ENCODE peak calls at places on chromosomes 1 and 21, in four cellular contexts. B is GM23338, O is sigmoid colon, Q is neural progenitor cell. E is an unnamed sample.
A peak's percentile ranks its signal among the peaks of the same experiment; 100 is the strongest.

GRCh38 chr1:156691665-156692408 is 13.5 kb downstream of the CRABP2 start:
- DNase-seq in B (peak; percentile 76), O (no peak), Q (peak; percentile 70), E (no peak)

GRCh38 chr1:154749078-154749760 is 120.9 kb downstream of the KCNN3 start:
- DNase-seq in B (peak; percentile 45), O (no peak), Q (no peak), E (peak; percentile 74)

GRCh38 chr1:920008-920407 is 3.7 kb upstream of the SAMD11 start:
- DNase-seq in B (no peak), O (no peak), Q (no peak), E (no peak)

GRCh38 chr1:58017641-58018040 is 528.9 kb downstream of the OMA1 start:
- DNase-seq in B (peak; percentile 28), O (no peak), Q (peak; percentile 15), E (no peak)

GRCh38 chr1:11804666-11805453 is 904 bp downstream of the MTHFR start:
- DNase-seq in B (peak; percentile 36), O (peak; percentile 85), Q (peak; percentile 28), E (peak; percentile 43)

GRCh38 chr1:184462170-184462569 is 75.3 kb downstream of the C1orf21 start:
- DNase-seq in B (no peak), O (no peak), Q (no peak), E (no peak)

GRCh38 chr1:10601342-10602060 is 126.8 kb downstream of the PEX14 start:
- DNase-seq in B (no peak), O (peak; percentile 30), Q (no peak), E (no peak)

GRCh38 chr1:80657707-80658106 is 1143.0 kb upstream of the ADGRL2 start:
- DNase-seq in B (peak; percentile 63), O (no peak), Q (peak; percentile 78), E (no peak)

GRCh38 chr1:46181343-46182260 is 5.3 kb upstream of the P3R3URF start:
- DNase-seq in B (no peak), O (no peak), Q (no peak), E (peak; percentile 49)

GRCh38 chr1:31297273-31298247 is 728 bp downstream of the ZCCHC17 start:
- DNase-seq in B (peak; percentile 29), O (no peak), Q (peak; percentile 29), E (peak; percentile 12)

GRCh38 chr1:223846668-223847007 is 891 bp upstream of the TP53BP2 start:
- DNase-seq in B (peak; percentile 63), O (no peak), Q (peak; percentile 43), E (peak; percentile 50)

GRCh38 chr1:20981903-20982695 is 194.6 kb downstream of the EIF4G3 start:
- DNase-seq in B (peak; percentile 21), O (no peak), Q (no peak), E (peak; percentile 37)

GRCh38 chr1:55481634-55482033 is 266.5 kb upstream of the USP24 start:
- DNase-seq in B (no peak), O (no peak), Q (no peak), E (no peak)

GRCh38 chr1:4371849-4372248 is 282.6 kb upstream of the AJAP1 start:
- DNase-seq in B (no peak), O (no peak), Q (no peak), E (no peak)

GRCh38 chr1:4369335-4369734 is 285.1 kb upstream of the AJAP1 start:
- DNase-seq in B (no peak), O (no peak), Q (no peak), E (no peak)

GRCh38 chr1:4366091-4366490 is 288.3 kb upstream of the AJAP1 start:
- DNase-seq in B (no peak), O (no peak), Q (no peak), E (no peak)

GRCh38 chr1:4362314-4363044 is 291.9 kb upstream of the AJAP1 start:
- DNase-seq in B (no peak), O (no peak), Q (no peak), E (no peak)

DNA sequence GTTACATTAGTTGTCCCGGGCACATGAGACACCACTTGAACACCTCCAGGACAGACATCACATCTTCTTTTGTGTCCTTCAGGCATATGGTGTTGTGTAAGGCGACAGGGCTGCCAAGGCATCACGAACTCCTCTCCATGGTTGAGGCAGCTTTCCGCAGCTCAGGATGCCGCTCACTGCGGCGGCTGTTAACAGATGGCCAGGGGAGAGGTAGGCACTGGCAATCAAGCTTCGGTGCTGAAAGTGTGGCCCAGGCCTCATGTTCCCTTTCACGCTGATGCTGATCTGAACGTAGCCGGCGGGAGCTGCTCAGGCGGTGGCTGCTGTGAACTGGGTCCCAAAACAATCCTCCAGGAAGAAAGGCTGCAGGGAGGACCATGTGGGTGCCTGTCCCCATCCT is 287.2 kb upstream of the AJAP1 start:
- DNase-seq in B (no peak), O (no peak), Q (no peak), E (no peak)
- H3K4me1 ChIP-seq in B (no peaks in the 10 kb centered on the region), O (no peaks in the 10 kb centered on the region), Q (no peaks in the 10 kb centered on the region), E (no peaks in the 10 kb centered on the region)

GRCh38 chr21:15521644-15522001 is 208.2 kb upstream of the USP25 start:
- DNase-seq in B (no peak), O (no peak), Q (no peak), E (no peak)

GRCh38 chr21:15522148-15522547 is 207.6 kb upstream of the USP25 start:
- DNase-seq in B (no peak), O (no peak), Q (no peak), E (no peak)

GRCh38 chr21:15517394-15517793 is 212.4 kb upstream of the USP25 start:
- DNase-seq in B (no peak), O (no peak), Q (no peak), E (no peak)

GRCh38 chr21:15524855-15525254 is 204.9 kb upstream of the USP25 start:
- DNase-seq in B (no peak), O (no peak), Q (no peak), E (no peak)

GRCh38 chr21:15520811-15521643 is 208.8 kb upstream of the USP25 start:
- DNase-seq in B (peak; percentile 61), O (no peak), Q (peak; percentile 37), E (peak; percentile 22)
- TF ChIP-seq CTCF in B (peak; percentile 47), O (no peak), Q (peak; percentile 54), E (peak; percentile 35)

DNA sequence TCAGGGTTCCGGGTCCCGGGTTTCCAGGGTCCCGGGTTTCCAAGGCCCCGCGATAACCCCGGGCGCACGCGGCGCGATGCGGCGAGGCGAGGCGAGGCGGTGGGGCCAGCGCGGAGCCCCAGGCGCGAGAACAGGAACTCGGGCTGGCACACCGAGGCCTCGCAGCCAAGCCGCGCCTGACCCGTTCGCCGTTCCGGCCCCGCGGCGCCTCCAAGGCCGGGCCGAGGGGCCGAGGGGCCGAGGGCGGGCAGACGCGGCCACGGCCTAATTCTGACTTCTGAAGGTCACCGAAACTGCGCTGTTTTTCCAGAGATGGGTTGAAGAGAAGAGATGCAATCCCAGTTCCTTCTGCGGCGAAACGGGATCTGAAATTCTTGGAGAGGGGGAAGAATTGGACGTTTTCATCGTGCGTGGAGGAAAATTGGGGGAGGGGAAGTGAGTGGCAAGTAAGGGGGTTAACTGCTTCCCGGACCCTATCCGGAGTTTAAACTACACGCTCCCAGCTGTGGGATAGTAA is 8.3 kb downstream of the TBX15 start:
- DNase-seq in B (peak; percentile 58), O (no peak), Q (peak; percentile 51), E (no peak)
- H3K4me3 ChIP-seq in B (peak overlapping the region; percentile 53), O (no peak overlapping the region), Q (peak overlapping the region; percentile 12), E (no peak overlapping the region)

GRCh38 chr1:111671849-111672248 is 52.3 kb downstream of the RAP1A start:
- DNase-seq in B (no peak), O (no peak), Q (no peak), E (no peak)

GRCh38 chr1:111669268-111669667 is 49.7 kb downstream of the RAP1A start:
- DNase-seq in B (no peak), O (no peak), Q (no peak), E (no peak)

GRCh38 chr1:111665527-111665926 is 45.9 kb downstream of the RAP1A start:
- DNase-seq in B (no peak), O (no peak), Q (no peak), E (no peak)

GRCh38 chr1:111672338-111672737 is 52.7 kb downstream of the RAP1A start:
- DNase-seq in B (no peak), O (no peak), Q (no peak), E (peak; percentile 14)

DNA sequence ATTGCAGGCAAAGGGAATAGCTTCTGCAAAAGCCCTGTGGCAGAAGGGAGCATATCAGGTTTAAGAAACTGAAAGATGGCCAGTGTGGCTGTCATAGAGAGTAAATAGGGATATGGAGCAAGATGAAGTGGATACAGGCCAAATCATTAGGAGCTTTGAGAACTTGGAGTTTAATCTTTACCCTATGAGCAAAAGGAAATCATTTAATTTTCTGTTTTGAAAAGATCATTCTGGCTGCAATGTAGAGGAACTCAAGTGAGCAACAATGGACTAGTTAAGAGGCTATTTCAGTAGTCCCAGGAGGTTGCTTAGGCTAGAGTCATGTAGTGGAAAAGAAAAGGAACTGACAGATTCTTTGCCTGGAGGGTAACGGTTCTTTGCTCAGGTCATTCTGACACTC is 47.2 kb downstream of the RAP1A start:
- DNase-seq in B (no peak), O (no peak), Q (peak; percentile 10), E (peak; percentile 15)
- H3K4me1 ChIP-seq in B (no peaks in the 10 kb centered on the region), O (peaks cover 81% of the 10 kb centered on the region), Q (no peaks in the 10 kb centered on the region), E (no peaks in the 10 kb centered on the region)

GRCh38 chr1:196361112-196361714 is 247.0 kb downstream of the KCNT2 start:
- DNase-seq in B (no peak), O (no peak), Q (no peak), E (no peak)

GRCh38 chr1:196357913-196358312 is 250.3 kb downstream of the KCNT2 start:
- DNase-seq in B (no peak), O (no peak), Q (no peak), E (no peak)

DNA sequence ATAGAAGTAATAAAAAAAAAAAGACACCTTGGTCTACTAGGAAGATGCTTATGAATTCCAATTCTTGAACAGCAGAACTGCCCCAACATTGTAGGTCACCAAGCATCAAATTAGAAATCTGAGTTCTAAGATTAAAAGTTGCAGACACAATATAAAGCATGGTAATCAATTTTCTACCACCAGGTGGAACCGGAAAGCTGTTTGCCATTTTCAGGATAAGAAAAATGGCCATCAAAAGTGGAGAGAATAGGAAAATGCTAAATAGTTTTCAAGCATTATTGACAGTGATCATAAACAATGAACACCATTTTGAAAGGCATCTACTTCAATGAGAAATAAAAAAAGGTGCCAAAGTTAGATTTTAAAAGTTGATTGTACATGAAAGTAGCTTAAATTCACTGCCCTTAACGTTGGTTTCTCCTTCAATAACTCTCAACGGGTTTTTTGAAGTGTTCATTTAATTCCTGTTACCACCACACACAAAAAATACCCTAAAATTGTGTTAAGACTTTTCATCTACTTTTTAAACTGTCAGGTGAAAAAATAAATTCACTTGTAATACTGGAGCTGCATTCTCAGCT is 252.9 kb downstream of the KCNT2 start:
- DNase-seq in B (peak; percentile 50), O (no peak), Q (no peak), E (peak; percentile 3)
- TF ChIP-seq CTCF in B (peak; percentile 49), O (no peak), Q (peak; percentile 44), E (peak; percentile 24)

GRCh38 chr1:165592945-165593823 is 37.9 kb upstream of the MGST3 start:
- DNase-seq in B (peak; percentile 82), O (peak; percentile 75), Q (peak; percentile 75), E (peak; percentile 78)
- H3K4me3 ChIP-seq in B (no peak overlapping the region), O (no peak overlapping the region), Q (no peak overlapping the region), E (no peak overlapping the region)

GRCh38 chr1:8871965-8872399 is 6.5 kb downstream of the ENO1 start:
- DNase-seq in B (no peak), O (no peak), Q (no peak), E (no peak)
- H3K4me1 ChIP-seq in B (peaks cover 43% of the 10 kb centered on the region), O (peaks cover 54% of the 10 kb centered on the region), Q (peaks cover 33% of the 10 kb centered on the region), E (peaks cover 41% of the 10 kb centered on the region)

DNA sequence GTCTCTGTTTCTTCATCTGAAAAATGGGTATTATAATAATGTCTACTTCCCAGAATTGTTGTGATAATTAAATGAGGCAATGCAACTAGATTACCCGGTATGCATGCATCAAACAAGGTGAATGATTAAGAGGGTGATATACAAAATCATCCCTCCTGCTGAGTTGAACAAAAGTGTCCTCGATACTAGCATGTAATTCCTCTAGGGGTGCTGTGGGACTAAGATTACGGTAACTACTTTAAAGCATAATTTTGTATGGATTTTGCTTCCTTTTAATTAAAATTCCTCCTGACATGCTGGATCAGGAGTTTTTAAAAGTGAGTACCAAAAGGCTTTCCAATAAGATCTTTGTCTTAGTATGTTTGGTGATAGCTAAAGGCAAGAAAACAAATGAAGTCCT is 98.7 kb upstream of the PRMT6 start:
- DNase-seq in B (peak; percentile 34), O (no peak), Q (no peak), E (no peak)
- TF ChIP-seq CTCF in B (peak; percentile 33), O (no peak), Q (peak; percentile 22), E (peak; percentile 35)

E was measured in A673.